ENCODE peak calls at places on chromosomes 1 and 21, in eight cellular contexts. G, V, Y, F, X, U, O and I are unnamed samples.

GRCh38 chr21:34887729-34888568 is 161.2 kb downstream of the RUNX1 start:
- DNase-seq in U (peak; percentile 93), Y (peak; percentile 75), F (peak; percentile 95), X (no peak), O (peak; percentile 90), V (peak; percentile 39), G (peak; percentile 91), I (peak; percentile 95)

GRCh38 chr1:40384887-40385286 is 11.4 kb downstream of the SMAP2 start:
- DNase-seq in F (no peak), O (no peak), G (no peak), V (no peak), Y (no peak), U (no peak), X (no peak), I (no peak)

GRCh38 chr1:54996869-54997710 is 1.6 kb upstream of the BSND start:
- DNase-seq in O (no peak), Y (no peak), V (peak; percentile 21), F (no peak), U (no peak), G (peak; percentile 23), X (peak; percentile 71), I (no peak)

GRCh38 chr1:157249326-157249725 is 111.1 kb upstream of the ETV3 start:
- DNase-seq in O (no peak), V (no peak), F (no peak), Y (no peak), G (no peak), X (no peak), U (no peak), I (no peak)

GRCh38 chr1:243253927-243254232 is 1.2 kb downstream of the CEP170 start:
- DNase-seq in X (no peak), G (no peak), O (no peak), F (no peak), V (peak; percentile 8), U (no peak), Y (no peak), I (no peak)

GRCh38 chr1:165116732-165117131 is 239.8 kb downstream of the LMX1A start:
- DNase-seq in V (no peak), F (no peak), Y (no peak), O (no peak), G (no peak), X (no peak), U (peak; percentile 14), I (no peak)

GRCh38 chr1:235931181-235931738 is 64.6 kb upstream of the LYST start:
- DNase-seq in G (peak; percentile 16), U (no peak), Y (no peak), F (no peak), O (no peak), X (no peak), V (no peak), I (no peak)

GRCh38 chr1:245978915-245979314 is 528.2 kb downstream of the SMYD3 start:
- DNase-seq in F (no peak), O (no peak), X (no peak), V (no peak), U (no peak), G (no peak), Y (no peak), I (no peak)

DNA sequence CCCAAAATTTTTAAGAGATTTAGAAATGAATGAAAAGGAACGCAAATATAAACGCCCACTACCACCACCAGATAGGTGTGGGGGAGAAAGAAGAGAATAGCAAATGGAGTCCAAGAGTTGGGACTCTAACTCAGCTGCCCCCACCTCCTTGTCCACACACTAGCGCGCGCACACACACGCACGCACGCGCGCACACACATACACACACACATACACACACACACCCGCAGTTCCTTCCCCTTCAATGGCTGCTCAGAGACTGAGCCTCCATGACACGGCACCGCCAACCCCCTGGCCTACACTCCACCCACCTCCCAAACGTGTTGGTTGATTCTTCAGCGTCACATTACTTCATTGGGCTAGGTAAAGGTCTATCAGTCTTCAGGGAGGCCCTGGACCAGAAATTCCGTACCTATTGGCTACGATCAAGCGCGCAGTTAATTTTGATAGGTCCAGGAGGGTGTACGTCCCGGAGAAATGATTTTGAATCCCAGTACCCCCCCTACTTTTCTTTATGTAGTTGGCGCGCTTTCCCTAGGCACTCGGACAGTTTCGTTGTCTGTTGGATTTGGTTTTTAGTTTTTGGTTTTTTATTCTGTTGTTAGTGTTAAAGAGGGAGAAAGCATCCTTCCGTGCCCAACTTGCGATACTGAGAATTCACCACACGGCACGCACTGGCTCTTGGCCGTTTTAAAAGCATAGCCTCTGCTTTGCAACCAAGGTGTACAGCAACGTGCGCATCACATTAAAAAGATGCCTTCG is at the start of gene ANP32E:
- DNase-seq in Y (peak; percentile 96), U (peak; percentile 99), O (peak; percentile 97), G (peak; percentile 99), F (peak; percentile 97), X (peak; percentile 88), V (peak; percentile 97), I (peak; percentile 96)
- TF ChIP-seq CTCF in Y (no peak), U (no peak), O (peak; percentile 28), G (no peak), F (peak; percentile 7), X (no peak), V (no peak), I (peak; percentile 45)

GRCh38 chr1:67493148-67493547 is 62.9 kb upstream of the SERBP1 start:
- DNase-seq in F (no peak), O (no peak), U (no peak), V (no peak), X (no peak), G (no peak), Y (no peak), I (no peak)

GRCh38 chr1:67485046-67485811 is 55.0 kb upstream of the SERBP1 start:
- DNase-seq in G (no peak), F (no peak), Y (no peak), U (no peak), O (no peak), V (no peak), X (no peak), I (no peak)

GRCh38 chr1:67484492-67484891 is 54.3 kb upstream of the SERBP1 start:
- DNase-seq in U (no peak), X (no peak), V (no peak), G (no peak), Y (no peak), O (no peak), F (no peak), I (no peak)

GRCh38 chr1:67491280-67491679 is 61.1 kb upstream of the SERBP1 start:
- DNase-seq in F (no peak), U (no peak), O (no peak), Y (no peak), G (no peak), X (no peak), V (no peak), I (no peak)

DNA sequence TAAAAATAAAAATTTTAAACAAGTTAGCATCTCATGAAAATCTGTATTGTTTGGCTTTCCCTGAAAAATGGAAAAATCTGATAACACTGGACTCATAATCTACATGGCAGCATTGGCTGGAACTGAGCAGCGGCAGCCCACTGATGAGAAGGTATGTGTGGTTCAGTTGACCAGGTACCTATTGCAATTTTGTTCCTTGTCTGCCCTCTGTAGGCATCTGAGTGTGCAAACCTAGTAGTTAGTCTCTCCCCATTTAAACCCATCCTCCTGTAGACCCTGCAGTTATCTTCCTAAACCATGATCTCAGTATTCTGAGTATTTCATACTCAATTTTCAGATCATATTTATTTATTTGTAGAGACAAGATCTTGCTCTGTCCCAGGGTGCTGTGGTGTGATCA is 59.4 kb upstream of the SERBP1 start:
- DNase-seq in U (no peak), G (peak; percentile 27), V (peak; percentile 30), F (no peak), O (no peak), X (no peak), Y (no peak), I (no peak)
- TF ChIP-seq CTCF in U (peak; percentile 45), G (no peak), V (peak; percentile 22), F (no peak), O (peak; percentile 58), X (no peak), Y (no peak), I (peak; percentile 77)

GRCh38 chr1:202692959-202693555 is 17.2 kb downstream of the SYT2 start:
- DNase-seq in V (peak; percentile 90), G (peak; percentile 78), U (no peak), F (peak; percentile 74), X (peak; percentile 90), Y (peak; percentile 65), O (peak; percentile 72), I (no peak)
- TF ChIP-seq CTCF in V (peak; percentile 29), G (peak; percentile 23), U (peak; percentile 34), F (no peak), X (peak; percentile 52), Y (peak; percentile 24), O (peak; percentile 32), I (peak; percentile 62)

GRCh38 chr1:48102766-48103165 is 105.6 kb upstream of the TRABD2B start:
- DNase-seq in O (no peak), G (no peak), Y (no peak), U (no peak), V (no peak), F (no peak), X (no peak), I (no peak)

GRCh38 chr1:48106049-48106448 is 108.9 kb upstream of the TRABD2B start:
- DNase-seq in Y (no peak), U (no peak), G (no peak), F (no peak), X (no peak), V (no peak), O (no peak), I (no peak)

GRCh38 chr1:48103495-48103894 is 106.3 kb upstream of the TRABD2B start:
- DNase-seq in V (no peak), G (no peak), X (no peak), U (no peak), Y (no peak), F (no peak), O (no peak), I (no peak)

GRCh38 chr1:48107516-48107915 is 110.3 kb upstream of the TRABD2B start:
- DNase-seq in G (no peak), X (no peak), Y (no peak), U (no peak), O (no peak), V (no peak), F (no peak), I (no peak)

GRCh38 chr1:48105167-48105566 is 108.0 kb upstream of the TRABD2B start:
- DNase-seq in U (no peak), O (no peak), Y (no peak), X (no peak), G (no peak), V (no peak), F (no peak), I (no peak)
- TF ChIP-seq CTCF in U (no peak), O (peak; percentile 4), Y (no peak), X (no peak), G (no peak), V (peak; percentile 53), F (no peak), I (peak; percentile 62)

DNA sequence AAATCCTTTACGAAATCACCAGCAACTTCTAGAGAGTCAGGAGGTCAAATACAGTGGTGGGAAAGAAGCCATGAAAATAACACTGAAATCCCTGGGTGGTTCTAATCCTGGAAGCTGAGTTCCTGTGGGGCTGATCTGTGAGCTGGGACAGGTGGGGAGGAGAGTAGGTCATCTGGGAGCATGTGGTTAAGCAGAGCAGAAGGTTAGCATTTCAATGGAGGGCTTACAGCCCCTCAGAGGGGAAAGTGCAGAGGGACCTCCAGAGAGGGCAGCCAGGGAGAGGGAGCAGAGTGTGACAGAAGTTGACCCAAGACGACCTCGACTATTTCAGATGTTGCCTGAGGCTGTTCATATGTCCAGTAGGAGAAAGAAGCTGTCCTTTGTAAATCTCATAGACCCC is 13.1 kb upstream of the IL10 start:
- DNase-seq in G (peak; percentile 48), O (no peak), U (no peak), X (no peak), Y (no peak), V (no peak), F (no peak), I (no peak)
- TF ChIP-seq CTCF in G (no peak), O (no peak), U (no peak), X (no peak), Y (no peak), V (no peak), F (no peak), I (no peak)